ENCODE peak calls at places on chromosomes 13 and 19, in seven cellular contexts. I is A549, V is IMR-90, O is SK-N-SH, E is H1, C is K562, W is HepG2. J is an unnamed sample.

GRCh38 chr13:77480071-77480470 is 55.4 kb upstream of the SCEL start:
- DNase-seq in I (no peak), V (no peak), O (no peak), E (peak), C (no peak), W (no peak), J (no peak)

GRCh38 chr13:44305845-44306244 is 67.8 kb upstream of the SERP2 start:
- DNase-seq in I (no peak), V (peak), O (no peak), E (no peak), C (no peak), W (no peak), J (no peak)

GRCh38 chr19:29277107-29277506 is 64.2 kb upstream of the UQCRFS1 start:
- DNase-seq in I (peak), V (no peak), O (no peak), E (no peak), C (peak), W (no peak), J (no peak)

GRCh38 chr13:109786457-109787134 is at the start of gene IRS2:
- DNase-seq in I (peak), V (peak), O (peak), E (peak), C (peak), W (no peak), J (peak)

GRCh38 chr19:49854861-49855263 is 3.9 kb downstream of the PTOV1 start:
- DNase-seq in I (no peak), V (no peak), O (no peak), E (no peak), C (no peak), W (no peak), J (no peak)

GRCh38 chr19:9935409-9936062 is 779 bp downstream of the OLFM2 start:
- DNase-seq in I (no peak), V (no peak), O (peak), E (no peak), C (no peak), W (no peak), J (no peak)

GRCh38 chr19:48624067-48624594 is 4.8 kb downstream of the SPHK2 start:
- DNase-seq in I (peak), V (peak), O (peak), E (peak), C (peak), W (peak), J (peak)

GRCh38 chr19:6769006-6769637 is 1.9 kb upstream of the SH2D3A start:
- DNase-seq in I (peak), V (peak), O (peak), E (no peak), C (peak), W (no peak), J (no peak)

GRCh38 chr19:29757551-29757950 is 42.5 kb upstream of the C19orf12 start:
- DNase-seq in I (no peak), V (no peak), O (no peak), E (no peak), C (no peak), W (no peak), J (no peak)

GRCh38 chr19:35528218-35529038 is at the start of gene SBSN:
- DNase-seq in I (no peak), V (peak), O (no peak), E (no peak), C (no peak), W (no peak), J (no peak)

GRCh38 chr19:45420356-45420755 is 3.4 kb downstream of the ERCC1 start:
- DNase-seq in I (no peak), V (no peak), O (no peak), E (no peak), C (no peak), W (no peak), J (no peak)

GRCh38 chr13:59103004-59103768 is 1060.5 kb downstream of the DIAPH3 start:
- DNase-seq in I (no peak), V (peak), O (peak), E (no peak), C (no peak), W (no peak), J (no peak)

GRCh38 chr13:30159446-30159839 is 147.9 kb downstream of the KATNAL1 start:
- DNase-seq in I (no peak), V (peak), O (no peak), E (no peak), C (no peak), W (no peak), J (no peak)

GRCh38 chr19:39296906-39297305 is 699 bp downstream of the IFNL1 start:
- DNase-seq in I (no peak), V (no peak), O (no peak), E (no peak), C (no peak), W (no peak), J (no peak)

GRCh38 chr13:25217023-25217909 is 45.2 kb upstream of the AMER2 start:
- DNase-seq in I (peak), V (peak), O (no peak), E (no peak), C (no peak), W (no peak), J (no peak)
- TF ChIP-seq RAD21 in I (no peak), V (no peak), O (no peak), E (no peak), C (no peak), W (no peak), J (no peak)

GRCh38 chr19:2045501-2046045 is 5.5 kb downstream of the MKNK2 start:
- DNase-seq in I (no peak), V (no peak), O (no peak), E (no peak), C (no peak), W (no peak), J (no peak)

GRCh38 chr19:2042485-2043268 is 8.4 kb downstream of the MKNK2 start:
- DNase-seq in I (no peak), V (no peak), O (no peak), E (no peak), C (no peak), W (no peak), J (no peak)

GRCh38 chr19:2043269-2043641 is 7.8 kb downstream of the MKNK2 start:
- DNase-seq in I (no peak), V (no peak), O (no peak), E (no peak), C (no peak), W (no peak), J (no peak)

GRCh38 chr19:2044709-2045500 is 6.1 kb downstream of the MKNK2 start:
- DNase-seq in I (no peak), V (no peak), O (no peak), E (no peak), C (no peak), W (no peak), J (no peak)

DNA sequence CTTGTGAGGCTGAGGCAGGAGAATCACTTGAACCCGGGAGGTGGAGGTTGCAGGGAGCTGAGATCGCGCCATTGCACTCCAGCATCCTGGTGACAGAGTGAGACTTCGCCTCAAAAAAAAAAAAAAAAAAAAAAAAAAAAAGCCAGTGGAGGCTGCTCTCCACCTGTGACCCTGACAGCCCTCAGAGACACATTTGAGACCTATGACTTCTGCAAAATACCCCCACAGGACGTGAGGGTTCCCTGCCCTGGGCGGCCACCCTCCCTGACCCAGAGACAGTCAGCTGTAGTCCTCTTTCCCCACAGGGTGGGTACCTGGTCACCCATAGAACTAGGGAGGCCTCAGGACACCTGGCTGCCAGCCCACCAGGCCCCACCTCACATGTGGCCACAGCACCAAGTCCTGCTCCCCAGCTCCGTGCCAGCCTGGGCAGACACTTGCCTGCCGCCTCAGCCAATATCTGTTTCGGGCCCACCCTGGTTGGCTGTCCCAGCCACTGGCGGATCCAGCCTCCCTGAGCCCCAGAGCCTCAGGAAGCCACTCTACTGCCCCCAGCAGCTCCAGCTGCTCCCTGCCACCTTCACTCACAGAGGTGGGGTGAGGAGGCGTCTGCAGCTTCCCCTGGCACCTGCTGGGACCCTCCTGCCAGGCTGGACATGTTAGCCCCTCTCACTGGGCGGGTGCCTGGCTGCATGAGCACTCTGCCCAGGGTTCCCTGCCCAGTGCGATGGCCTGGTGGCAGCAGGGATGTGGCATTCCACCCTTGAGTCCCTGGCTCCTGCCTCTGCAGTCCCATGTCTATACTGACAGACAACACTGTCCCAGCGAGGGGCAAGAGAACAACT is 7.0 kb downstream of the MKNK2 start:
- DNase-seq in I (no peak), V (no peak), O (no peak), E (no peak), C (no peak), W (no peak), J (no peak)
- TF ChIP-seq RAD21 in I (no peak), V (no peak), O (no peak), E (peak), C (no peak), W (no peak), J (no peak)

GRCh38 chr13:91698767-91699166 is 300.3 kb downstream of the GPC5 start:
- DNase-seq in I (no peak), V (no peak), O (no peak), E (no peak), C (no peak), W (no peak), J (no peak)

GRCh38 chr13:91704398-91704797 is 306.0 kb downstream of the GPC5 start:
- DNase-seq in I (no peak), V (no peak), O (no peak), E (no peak), C (no peak), W (no peak), J (no peak)

GRCh38 chr13:91702411-91702810 is 304.0 kb downstream of the GPC5 start:
- DNase-seq in I (no peak), V (no peak), O (no peak), E (no peak), C (no peak), W (no peak), J (no peak)

GRCh38 chr13:91699863-91700262 is 301.4 kb downstream of the GPC5 start:
- DNase-seq in I (no peak), V (no peak), O (no peak), E (no peak), C (no peak), W (no peak), J (no peak)

GRCh38 chr13:91701975-91702374 is 303.6 kb downstream of the GPC5 start:
- DNase-seq in I (no peak), V (no peak), O (no peak), E (no peak), C (no peak), W (no peak), J (no peak)
- TF ChIP-seq RAD21 in I (no peak), V (no peak), O (no peak), E (no peak), C (no peak), W (no peak), J (no peak)

GRCh38 chr13:24270639-24271131 is 38.7 kb upstream of the C1QTNF9 start:
- DNase-seq in I (peak), V (peak), O (peak), E (no peak), C (no peak), W (peak), J (no peak)

GRCh38 chr13:24271231-24271610 is 38.2 kb upstream of the C1QTNF9 start:
- DNase-seq in I (no peak), V (no peak), O (no peak), E (no peak), C (no peak), W (no peak), J (no peak)

GRCh38 chr13:24269803-24270202 is 39.6 kb upstream of the C1QTNF9 start:
- DNase-seq in I (no peak), V (peak), O (no peak), E (no peak), C (no peak), W (no peak), J (no peak)

GRCh38 chr13:24272452-24273161 is 36.8 kb upstream of the C1QTNF9 start:
- DNase-seq in I (no peak), V (no peak), O (peak), E (no peak), C (no peak), W (no peak), J (no peak)

GRCh38 chr13:24271611-24272451 is 37.5 kb upstream of the C1QTNF9 start:
- DNase-seq in I (no peak), V (peak), O (peak), E (no peak), C (no peak), W (peak), J (no peak)
- TF ChIP-seq RAD21 in I (no peak), V (no peak), O (peak), E (no peak), C (no peak), W (no peak), J (no peak)

DNA sequence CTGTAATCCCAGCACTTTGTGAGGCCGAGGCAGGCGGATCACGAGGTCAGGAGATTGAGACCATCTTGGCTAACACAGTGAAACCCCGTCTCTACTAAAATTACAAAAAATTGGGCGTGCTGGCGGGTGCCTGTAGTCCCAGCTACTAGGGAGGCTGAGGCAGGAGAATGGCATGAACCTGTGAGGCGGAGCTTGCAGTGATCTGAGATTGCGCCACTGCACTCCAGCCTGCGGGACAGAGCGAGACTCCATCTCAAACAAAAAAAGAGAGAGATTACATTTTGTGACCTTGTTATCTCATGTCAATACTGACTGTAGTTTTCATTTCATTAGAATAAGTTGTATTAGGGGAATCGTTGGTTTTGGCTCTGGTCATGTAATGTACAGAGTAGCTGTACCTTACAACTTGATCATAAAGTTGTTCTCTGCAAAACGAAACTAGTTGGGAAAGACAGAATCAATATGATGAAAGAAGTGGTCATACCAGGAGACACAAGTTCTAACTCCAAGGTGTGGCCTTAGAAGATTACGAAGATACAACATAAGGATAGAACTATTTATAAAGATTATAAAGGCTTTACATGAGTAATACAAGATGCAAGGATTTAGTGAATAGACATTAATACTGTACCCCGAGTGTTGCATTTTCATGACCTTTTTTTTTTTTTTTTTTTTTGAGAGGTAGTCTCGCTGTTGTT is 15.3 kb downstream of the TMEM38A start:
- DNase-seq in I (no peak), V (no peak), O (no peak), E (no peak), C (no peak), W (peak), J (no peak)
- TF ChIP-seq RAD21 in I (no peak), V (no peak), O (no peak), E (no peak), C (no peak), W (no peak), J (no peak)

GRCh38 chr19:952680-953500 is 27.1 kb downstream of the ARID3A start:
- DNase-seq in I (no peak), V (no peak), O (no peak), E (no peak), C (peak), W (peak), J (no peak)
- TF ChIP-seq RAD21 in I (no peak), V (no peak), O (no peak), E (no peak), C (no peak), W (peak), J (no peak)

GRCh38 chr13:75836441-75836840 is 200.3 kb downstream of the LMO7 start:
- DNase-seq in I (no peak), V (no peak), O (no peak), E (no peak), C (no peak), W (no peak), J (no peak)

GRCh38 chr13:75830842-75831241 is 194.7 kb downstream of the LMO7 start:
- DNase-seq in I (no peak), V (peak), O (no peak), E (no peak), C (no peak), W (no peak), J (no peak)

GRCh38 chr13:75829874-75830273 is 193.7 kb downstream of the LMO7 start:
- DNase-seq in I (no peak), V (peak), O (no peak), E (no peak), C (no peak), W (no peak), J (no peak)

GRCh38 chr13:75831389-75831788 is 195.3 kb downstream of the LMO7 start:
- DNase-seq in I (no peak), V (no peak), O (no peak), E (no peak), C (no peak), W (no peak), J (no peak)

GRCh38 chr13:75832812-75833211 is 196.7 kb downstream of the LMO7 start:
- DNase-seq in I (no peak), V (no peak), O (no peak), E (no peak), C (no peak), W (no peak), J (no peak)
- TF ChIP-seq RAD21 in I (no peak), V (no peak), O (no peak), E (no peak), C (no peak), W (no peak), J (no peak)

DNA sequence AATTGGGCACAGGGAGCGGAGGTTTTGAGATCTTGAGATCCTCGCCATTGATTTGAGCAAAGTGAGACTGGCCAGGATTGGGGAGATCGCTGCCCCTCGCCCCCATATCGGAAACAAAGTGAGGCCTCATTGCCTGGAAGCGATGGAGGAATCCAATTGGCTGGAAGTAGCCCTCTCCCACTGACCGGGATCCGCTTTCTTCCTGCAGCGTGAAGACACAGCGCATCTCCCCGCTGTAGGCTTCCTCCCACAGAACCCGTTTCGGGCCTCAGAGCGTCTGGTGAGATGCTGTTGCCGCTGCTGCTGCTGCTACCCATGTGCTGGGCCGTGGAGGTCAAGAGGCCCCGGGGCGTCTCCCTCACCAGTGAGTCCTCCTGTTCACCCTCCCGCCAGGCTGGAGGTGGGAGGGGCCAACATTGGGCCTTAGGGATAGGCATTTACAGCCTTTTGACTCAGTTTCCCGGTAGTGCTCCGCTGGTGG is 438 bp downstream of the PRKCSH start:
- DNase-seq in I (no peak), V (peak), O (peak), E (no peak), C (peak), W (no peak), J (no peak)
- TF ChIP-seq RAD21 in I (no peak), V (no peak), O (no peak), E (no peak), C (no peak), W (no peak), J (no peak)

J was measured in HCT116.